ENCODE peak calls at places on chromosomes 3 and 15, in ten cellular contexts. R is NCI-H146; J is uterus; W is NCI-H1417; P is astrocyte of the spinal cord; S is dermis microvascular lymphatic vessel endothelial cell; D is lung microvascular endothelial cell; O is epithelial cell of prostate; T is stimulated activated CD8-positive, alpha-beta memory T cell treated with anti-CD3 and anti-CD28 coated beads, Interleukin-15, amount 100 ng/mL, for 24 hours; U is HTR-8/SVneo. X is an unnamed sample.

GRCh38 chr3:122772827-122773226 is 20.8 kb downstream of the HSPBAP1 start:
- DNase-seq in W (no peak), S (no peak), T (no peak), O (no peak), R (no peak), U (no peak), J (no peak), P (no peak), D (no peak), X (no peak)

GRCh38 chr3:188153498-188153948 is 434 bp upstream of the LPP start:
- DNase-seq in W (peak), R (peak), D (peak), O (peak), S (peak), U (peak), T (no peak), P (peak), J (peak), X (peak)

GRCh38 chr3:196141866-196142673 is 60.2 kb upstream of the TFRC start:
- DNase-seq in S (no peak), P (no peak), D (no peak), T (no peak), W (no peak), O (peak), J (no peak), U (no peak), R (no peak), X (no peak)

GRCh38 chr3:52636673-52637072 is 49.0 kb downstream of the PBRM1 start:
- DNase-seq in J (no peak), T (no peak), S (no peak), D (no peak), U (no peak), R (peak), P (no peak), O (no peak), W (no peak), X (peak)

GRCh38 chr15:42108808-42109207 is 14.4 kb upstream of the PLA2G4D start:
- DNase-seq in T (no peak), S (no peak), J (no peak), P (no peak), D (no peak), U (no peak), W (no peak), R (no peak), O (no peak), X (no peak)

GRCh38 chr15:52090193-52090592 is 22.4 kb downstream of the BCL2L10 start:
- DNase-seq in R (no peak), J (no peak), S (no peak), O (no peak), U (no peak), T (no peak), D (no peak), W (no peak), P (no peak), X (no peak)

GRCh38 chr3:34263014-34263714 is 464.7 kb downstream of the PDCD6IP start:
- DNase-seq in W (no peak), U (no peak), D (no peak), O (no peak), J (no peak), P (no peak), R (no peak), T (no peak), S (peak), X (no peak)

GRCh38 chr3:69784854-69785523 is 45.7 kb downstream of the MITF start:
- DNase-seq in O (no peak), P (peak), J (peak), D (peak), W (no peak), S (peak), U (peak), R (no peak), T (no peak), X (peak)

GRCh38 chr3:186966406-186966805 is 36.1 kb downstream of the ST6GAL1 start:
- DNase-seq in T (no peak), D (no peak), R (no peak), W (no peak), S (no peak), P (no peak), O (no peak), J (no peak), U (no peak), X (peak)

GRCh38 chr15:69578792-69579587 is 126.4 kb downstream of the RPLP1 start:
- DNase-seq in D (peak), T (no peak), J (no peak), P (no peak), O (no peak), W (no peak), U (no peak), R (no peak), S (peak), X (no peak)

GRCh38 chr3:9884555-9885165 is 4.6 kb upstream of the CIDEC start:
- DNase-seq in U (peak), J (peak), T (no peak), W (no peak), R (no peak), O (peak), S (peak), P (peak), D (peak), X (no peak)

GRCh38 chr15:65286069-65286703 is 497 bp downstream of the PARP16 start:
- DNase-seq in T (no peak), O (no peak), U (peak), W (peak), P (peak), D (peak), J (no peak), R (no peak), S (peak), X (peak)

GRCh38 chr3:48504051-48504946 is at the start of gene SHISA5:
- DNase-seq in J (peak), O (no peak), D (peak), P (peak), W (no peak), S (peak), U (no peak), R (peak), T (no peak), X (peak)

X was measured in SJCRH30.